ENCODE peak calls at places on chromosomes 3 and 15, in nine cellular contexts. I is HAP-1, R is endodermal cell, U is small intestine, S is body of pancreas, V is adipocyte, H is ovary, N is HCT116, A is GM23248. T is an unnamed sample.

GRCh38 chr3:106765342-106765741 is 611.9 kb upstream of the CCDC54 start:
- DNase-seq in V (peak; percentile 49), U (no peak), H (no peak), S (no peak), N (peak; percentile 81), R (no peak), A (peak; percentile 96), I (no peak), T (no peak)

GRCh38 chr3:159263750-159264561 is 462.1 kb downstream of the MFSD1 start:
- DNase-seq in V (peak; percentile 79), I (peak; percentile 32), A (peak; percentile 73), S (no peak), R (peak; percentile 59), U (peak; percentile 13), H (no peak), N (peak; percentile 31), T (no peak)

GRCh38 chr3:129611812-129612349 is 5.4 kb upstream of the PLXND1 start:
- DNase-seq in N (no peak), R (peak; percentile 92), S (no peak), I (no peak), U (no peak), H (no peak), A (peak; percentile 84), V (peak; percentile 81), T (no peak)

GRCh38 chr3:27573780-27574437 is 89.7 kb upstream of the SLC4A7 start:
- DNase-seq in R (no peak), S (no peak), N (no peak), A (peak; percentile 63), I (no peak), H (no peak), V (peak; percentile 13), U (no peak), T (no peak)

GRCh38 chr15:29675791-29676301 is 146.4 kb downstream of the TJP1 start:
- DNase-seq in N (no peak), I (no peak), R (peak; percentile 74), A (no peak), U (no peak), V (no peak), H (no peak), S (no peak), T (no peak)

GRCh38 chr3:14542656-14543055 is 2.5 kb upstream of the GRIP2 start:
- DNase-seq in H (no peak), A (no peak), U (no peak), N (no peak), I (no peak), R (no peak), V (no peak), S (no peak), T (no peak)

GRCh38 chr3:174199696-174200095 is 659.4 kb upstream of the NAALADL2 start:
- DNase-seq in A (peak; percentile 15), H (no peak), S (no peak), I (no peak), N (no peak), R (no peak), U (no peak), V (peak; percentile 16), T (no peak)

GRCh38 chr3:14725015-14725431 is 50.1 kb downstream of the C3orf20 start:
- DNase-seq in R (no peak), S (no peak), H (peak; percentile 38), A (peak; percentile 90), U (no peak), N (no peak), I (no peak), V (peak; percentile 59), T (peak; percentile 22)

GRCh38 chr15:52677593-52677992 is 1.6 kb downstream of the ATOSA start:
- DNase-seq in N (no peak), R (no peak), V (peak; percentile 23), A (no peak), H (no peak), S (no peak), I (no peak), U (peak; percentile 17), T (no peak)

GRCh38 chr15:52678468-52679231 is 538 bp downstream of the ATOSA start:
- DNase-seq in V (peak; percentile 79), R (peak; percentile 89), U (peak; percentile 59), H (peak; percentile 67), N (no peak), S (peak; percentile 92), I (peak; percentile 49), A (peak; percentile 89), T (peak; percentile 80)

GRCh38 chr15:52680041-52680391 is 828 bp upstream of the ATOSA start:
- DNase-seq in V (peak; percentile 72), S (no peak), R (no peak), N (no peak), A (peak; percentile 72), I (no peak), U (no peak), H (no peak), T (no peak)

GRCh38 chr15:52679232-52680040 is at the start of gene ATOSA:
- DNase-seq in N (peak; percentile 69), A (peak; percentile 96), R (peak; percentile 97), I (peak; percentile 87), V (peak; percentile 97), H (peak; percentile 91), U (peak; percentile 91), S (peak; percentile 92), T (peak; percentile 94)

DNA sequence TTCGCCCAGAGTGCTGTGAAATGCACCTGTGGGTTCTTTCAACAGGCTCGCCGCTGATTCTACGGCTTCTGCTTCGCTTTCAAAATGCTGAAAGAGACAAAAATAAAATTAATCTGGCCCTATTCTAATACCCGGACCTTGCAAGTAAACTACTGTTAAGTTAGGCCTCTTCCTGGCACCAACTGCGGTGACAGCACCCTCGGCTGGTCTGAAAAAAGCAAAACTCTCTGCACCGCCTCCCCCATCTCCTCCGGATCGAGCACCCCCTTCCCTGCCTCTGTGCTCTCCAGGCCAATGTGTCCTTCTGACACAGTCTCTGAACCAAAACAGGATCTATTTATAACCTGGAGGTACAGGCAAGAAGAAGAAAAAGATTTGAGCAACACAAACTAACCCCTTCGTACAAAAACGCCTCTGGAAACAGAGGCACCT is 1.1 kb downstream of the ATOSA start:
- DNase-seq in A (peak; percentile 88), I (peak; percentile 60), N (no peak), R (peak; percentile 76), V (peak; percentile 78), U (peak; percentile 64), S (peak; percentile 75), H (peak; percentile 72), T (peak; percentile 68)
- H3K36me3 ChIP-seq in A (peaks cover 27% of the 10 kb centered on the region), I (no peaks in the 10 kb centered on the region), N (no peaks in the 10 kb centered on the region), R (no peaks in the 10 kb centered on the region), V (peaks cover 40% of the 10 kb centered on the region), U (no peaks in the 10 kb centered on the region), S (no peaks in the 10 kb centered on the region), H (no peaks in the 10 kb centered on the region), T (peaks cover 24% of the 10 kb centered on the region)

GRCh38 chr3:46238386-46238785 is 3.9 kb upstream of the CCR3 start:
- DNase-seq in N (no peak), A (no peak), S (no peak), U (no peak), R (no peak), H (no peak), I (no peak), V (no peak), T (no peak)

GRCh38 chr3:46239301-46239938 is 2.8 kb upstream of the CCR3 start:
- DNase-seq in H (no peak), S (no peak), U (no peak), I (no peak), R (peak; percentile 60), V (no peak), N (no peak), A (no peak), T (no peak)

GRCh38 chr3:46239952-46240351 is 2.3 kb upstream of the CCR3 start:
- DNase-seq in V (no peak), S (no peak), H (no peak), I (no peak), R (no peak), A (no peak), U (no peak), N (no peak), T (no peak)

GRCh38 chr3:46245155-46245554 is 2.9 kb downstream of the CCR3 start:
- DNase-seq in S (no peak), H (no peak), A (no peak), V (no peak), N (no peak), I (no peak), U (no peak), R (no peak), T (no peak)

DNA sequence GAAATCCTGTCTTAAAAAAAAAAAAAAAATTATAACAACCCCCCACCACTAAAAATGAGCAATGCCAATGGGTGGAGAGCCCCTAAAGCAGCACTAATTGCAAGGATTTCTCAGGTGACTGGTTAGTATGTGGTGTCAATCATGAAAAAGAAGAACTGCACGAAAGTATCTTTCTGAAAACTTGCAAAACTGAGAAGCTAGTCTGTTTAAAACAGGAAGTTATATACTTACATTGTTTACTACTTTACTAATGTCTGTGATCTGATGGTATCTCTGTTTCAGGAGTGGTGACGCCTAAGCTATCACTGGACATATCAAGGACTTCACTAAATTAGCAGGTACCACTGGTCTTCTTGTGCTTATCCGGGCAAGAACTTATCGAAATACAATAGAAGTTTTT is at the start of gene CCR3:
- DNase-seq in V (no peak), I (no peak), U (no peak), N (no peak), R (no peak), S (no peak), A (no peak), H (no peak), T (no peak)
- H3K4me3 ChIP-seq in V (no peak within 1 kb of the TSS), I (no peak within 1 kb of the TSS), U (no peak within 1 kb of the TSS), N (no peak within 1 kb of the TSS), R (no peak within 1 kb of the TSS), S (no peak within 1 kb of the TSS), A (no peak within 1 kb of the TSS), H (no peak within 1 kb of the TSS), T (no peak within 1 kb of the TSS)

DNA sequence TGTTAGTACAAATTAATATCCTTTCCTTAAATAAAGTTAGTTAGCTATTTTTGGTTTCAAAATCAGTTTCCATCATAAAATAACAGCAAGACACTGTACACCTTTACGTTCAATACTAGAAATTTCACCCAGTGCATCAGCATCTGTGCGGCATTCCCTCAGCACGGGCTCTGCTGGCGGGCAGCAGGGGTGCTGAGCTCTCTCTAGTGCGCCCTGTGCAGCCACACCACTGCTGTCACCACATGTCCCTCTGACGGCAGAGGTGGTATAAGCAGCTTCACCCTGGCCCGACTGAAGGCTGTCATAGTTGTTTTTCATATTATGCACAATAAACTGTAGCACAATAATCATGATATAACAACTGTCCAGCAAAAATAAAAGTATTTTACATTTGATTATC is 35.4 kb downstream of the FAN1 start:
- DNase-seq in A (no peak), V (no peak), I (no peak), U (no peak), H (no peak), R (no peak), N (no peak), S (no peak), T (no peak)
- H3K36me3 ChIP-seq in A (peaks cover 63% of the 10 kb centered on the region), V (peaks cover 94% of the 10 kb centered on the region), I (peaks cover 64% of the 10 kb centered on the region), U (peaks cover 16% of the 10 kb centered on the region), H (no peaks in the 10 kb centered on the region), R (peaks cover 90% of the 10 kb centered on the region), N (peaks cover 28% of the 10 kb centered on the region), S (peaks cover 32% of the 10 kb centered on the region), T (peaks cover 56% of the 10 kb centered on the region)

DNA sequence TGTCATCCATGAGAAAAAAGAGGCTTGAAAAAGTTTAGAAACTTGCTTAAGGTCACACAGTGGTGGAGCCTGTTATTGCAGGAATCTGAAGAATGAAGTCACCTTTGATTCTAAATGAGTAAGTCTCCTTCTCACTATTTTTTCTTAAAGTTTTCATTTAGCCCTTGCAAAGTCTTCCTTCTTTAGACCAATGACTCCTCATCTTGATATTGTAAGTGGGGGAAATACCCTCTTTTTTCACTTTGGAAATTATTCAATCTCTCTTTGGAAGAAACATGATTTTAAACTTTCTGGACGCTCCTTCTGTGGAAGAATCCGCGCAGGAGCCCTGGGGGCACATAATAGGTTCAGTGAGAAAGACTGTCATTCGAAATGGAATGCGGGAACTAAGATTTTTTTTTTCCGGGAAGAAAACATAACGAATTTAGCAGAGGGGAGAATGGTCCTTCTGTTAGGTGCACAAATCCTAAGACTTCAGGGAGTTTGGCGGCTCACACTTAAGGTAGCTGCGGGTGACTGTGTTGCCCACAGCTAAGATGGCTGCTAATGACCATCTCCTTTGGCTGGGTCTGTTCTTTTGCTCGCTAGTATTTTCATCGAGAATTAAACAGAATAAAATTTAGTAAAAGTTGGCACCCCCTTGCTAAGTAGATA is 614 bp upstream of the SLMAP start:
- DNase-seq in S (peak; percentile 65), R (no peak), I (peak; percentile 79), H (no peak), A (peak; percentile 78), V (no peak), U (peak; percentile 59), N (peak; percentile 68), T (peak; percentile 60)
- H3K4me3 ChIP-seq in S (no peak overlapping the region), R (peak overlapping the region; percentile 97), I (peak overlapping the region; percentile 72), H (peak overlapping the region; percentile 98), A (peak overlapping the region; percentile 83), V (peak overlapping the region; percentile 92), U (peak overlapping the region; percentile 98), N (peak overlapping the region; percentile 79), T (peak overlapping the region; percentile 83)